ENCODE peak calls at places on chromosomes 5 and 9, in four cellular contexts. P, C, U and S are unnamed samples.

GRCh38 chr5:38547257-38547656 is 9.2 kb downstream of the LIFR start:
- DNase-seq in C (no peak), P (no peak), U (no peak), S (no peak)

GRCh38 chr9:133117271-133118178 is 3.5 kb downstream of the RALGDS start:
- DNase-seq in U (no peak), C (peak), P (no peak), S (no peak)

GRCh38 chr5:38660194-38660668 is 103.8 kb upstream of the LIFR start:
- DNase-seq in C (peak), P (no peak), U (no peak), S (no peak)

GRCh38 chr5:35904443-35905132 is 33.8 kb downstream of the CAPSL start:
- DNase-seq in U (peak), P (no peak), C (no peak), S (no peak)

GRCh38 chr5:7947301-7947700 is 78.4 kb downstream of the MTRR start:
- DNase-seq in P (no peak), U (no peak), C (no peak), S (no peak)

GRCh38 chr9:35229066-35229778 is 67.4 kb downstream of the UNC13B start:
- DNase-seq in C (no peak), U (no peak), P (no peak), S (no peak)

GRCh38 chr9:129052592-129052991 is 16.2 kb downstream of the MIGA2 start:
- DNase-seq in C (peak), U (no peak), P (no peak), S (no peak)

GRCh38 chr5:117731445-117731844 is 1156.8 kb upstream of the SEMA6A start:
- DNase-seq in P (no peak), U (no peak), C (no peak), S (no peak)

GRCh38 chr5:94159144-94159543 is 417.7 kb upstream of the POU5F2 start:
- DNase-seq in P (no peak), U (no peak), C (no peak), S (no peak)

GRCh38 chr9:942805-943580 is 33.5 kb upstream of the DMRT3 start:
- DNase-seq in P (no peak), C (no peak), U (no peak), S (no peak)

GRCh38 chr9:113511047-113511521 is 47.6 kb downstream of the RGS3 start:
- DNase-seq in U (no peak), P (no peak), C (peak), S (no peak)

GRCh38 chr5:135213034-135213386 is 179.0 kb upstream of the PITX1 start:
- DNase-seq in U (no peak), P (no peak), C (no peak), S (no peak)

GRCh38 chr9:131275332-131276106 is 791 bp downstream of the FAM78A start:
- DNase-seq in C (no peak), U (peak), P (no peak), S (no peak)

GRCh38 chr5:170745481-170746061 is 38.0 kb upstream of the GABRP start:
- DNase-seq in U (no peak), P (no peak), C (peak), S (no peak)

GRCh38 chr5:39541920-39542319 is 117.1 kb upstream of the DAB2 start:
- DNase-seq in C (no peak), U (no peak), P (no peak), S (no peak)

GRCh38 chr5:173916233-173916632 is 28.1 kb downstream of the CPEB4 start:
- DNase-seq in C (no peak), P (no peak), U (peak), S (no peak)

GRCh38 chr5:31196309-31196708 is 2.8 kb downstream of the CDH6 start:
- DNase-seq in P (no peak), C (no peak), U (no peak), S (no peak)

GRCh38 chr5:137778772-137779564 is 24.8 kb upstream of the HNRNPA0 start:
- DNase-seq in P (no peak), U (peak), C (no peak), S (no peak)

GRCh38 chr9:134642385-134643181 is 980 bp downstream of the COL5A1 start:
- DNase-seq in C (peak), U (no peak), P (no peak), S (no peak)

GRCh38 chr5:31470608-31471007 is 61.3 kb downstream of the DROSHA start:
- DNase-seq in C (no peak), U (no peak), P (no peak), S (no peak)

GRCh38 chr9:79572032-79572890 is 496 bp downstream of the TLE4 start:
- DNase-seq in P (peak), U (peak), C (peak), S (no peak)

GRCh38 chr5:132136906-132137305 is 63.3 kb downstream of the CSF2 start:
- DNase-seq in U (no peak), P (no peak), C (no peak), S (peak)

GRCh38 chr9:112174223-112174964 is 703 bp downstream of the SUSD1 start:
- DNase-seq in P (peak), U (no peak), C (peak), S (no peak)

GRCh38 chr9:127451681-127452480 is 571 bp downstream of the LRSAM1 start:
- DNase-seq in P (peak), U (peak), C (peak), S (no peak)

GRCh38 chr5:98227489-98227888 is 546.0 kb upstream of the RGMB start:
- DNase-seq in C (no peak), P (no peak), U (no peak), S (no peak)

GRCh38 chr9:19682416-19682815 is 106.4 kb downstream of the SLC24A2 start:
- DNase-seq in P (no peak), U (no peak), C (no peak), S (no peak)

GRCh38 chr5:1658665-1659064 is 134.9 kb upstream of the LPCAT1 start:
- DNase-seq in P (no peak), U (no peak), C (no peak), S (no peak)

GRCh38 chr5:142543951-142544753 is 141.7 kb downstream of the FGF1 start:
- DNase-seq in P (no peak), C (no peak), U (no peak), S (no peak)

GRCh38 chr5:116032094-116032517 is at the start of gene ARL14EPL:
- DNase-seq in P (peak), C (peak), U (no peak), S (peak)

GRCh38 chr9:4353236-4353635 is 53.4 kb upstream of the GLIS3 start:
- DNase-seq in U (no peak), P (no peak), C (no peak), S (no peak)

GRCh38 chr5:179908528-179908927 is 831 bp upstream of the TBC1D9B start:
- DNase-seq in C (no peak), P (no peak), U (peak), S (no peak)

GRCh38 chr5:61582421-61582820 is 250.4 kb downstream of the ZSWIM6 start:
- DNase-seq in C (no peak), U (no peak), P (no peak), S (no peak)
- H3K4me3 ChIP-seq in C (no peak), U (no peak), P (no peak), S (no peak)

GRCh38 chr5:134131165-134131564 is 16.7 kb downstream of the TCF7 start:
- DNase-seq in P (no peak), U (no peak), C (no peak), S (no peak)

GRCh38 chr5:134131578-134132350 is 17.3 kb downstream of the TCF7 start:
- DNase-seq in P (no peak), U (no peak), C (no peak), S (no peak)

GRCh38 chr5:134133213-134133994 is 18.9 kb downstream of the TCF7 start:
- DNase-seq in P (peak), U (no peak), C (peak), S (no peak)

GRCh38 chr5:134133995-134134541 is 19.6 kb downstream of the TCF7 start:
- DNase-seq in U (no peak), P (no peak), C (peak), S (no peak)

DNA sequence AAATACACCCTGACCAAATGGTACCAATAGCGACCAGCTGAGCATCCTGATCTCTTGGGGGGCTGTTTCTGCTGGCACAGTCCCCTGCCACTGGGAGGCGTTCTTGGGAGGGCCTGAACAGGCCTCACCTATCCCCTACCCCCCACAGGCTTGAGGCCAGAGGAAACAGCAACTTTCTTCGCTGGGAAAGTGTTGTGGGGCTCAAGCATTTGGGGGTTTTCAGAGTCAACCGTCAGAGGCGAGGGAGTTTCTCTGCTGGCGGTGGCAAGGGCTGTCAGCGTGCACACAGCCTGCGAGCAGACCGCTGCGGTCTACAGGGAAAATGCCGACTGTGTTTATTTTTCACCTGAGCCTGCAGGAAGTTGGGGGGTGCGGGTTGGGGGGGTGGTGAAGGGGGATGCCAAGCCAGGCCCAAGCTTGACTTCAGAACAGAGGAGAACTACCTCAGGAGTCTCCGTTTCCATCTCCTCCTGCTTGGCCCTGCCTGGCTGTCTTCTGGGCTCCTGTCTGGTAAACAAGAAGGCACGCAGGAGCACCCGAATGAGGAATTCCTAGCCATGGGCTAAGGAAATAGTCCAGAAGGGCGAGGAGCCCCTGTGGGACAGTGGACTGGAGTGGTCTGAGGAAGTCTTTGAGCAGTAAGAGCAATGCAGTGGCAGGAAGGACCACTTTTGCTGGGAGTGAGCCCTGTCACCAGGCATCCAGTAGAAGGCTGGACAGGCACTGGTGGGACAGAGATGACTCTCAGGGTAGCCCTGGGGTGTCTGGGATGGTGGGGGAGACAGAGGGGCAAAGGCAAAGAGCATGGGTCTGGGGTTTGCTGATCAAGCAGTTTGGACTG is 18.1 kb downstream of the TCF7 start:
- DNase-seq in P (peak), C (peak), U (peak), S (no peak)
- H3K4me3 ChIP-seq in P (peak), C (no peak), U (no peak), S (no peak)

GRCh38 chr5:17314907-17315471 is 97.6 kb downstream of the BASP1 start:
- DNase-seq in U (peak), C (no peak), P (no peak), S (no peak)
- H3K4me3 ChIP-seq in U (peak), C (no peak), P (no peak), S (no peak)

DNA sequence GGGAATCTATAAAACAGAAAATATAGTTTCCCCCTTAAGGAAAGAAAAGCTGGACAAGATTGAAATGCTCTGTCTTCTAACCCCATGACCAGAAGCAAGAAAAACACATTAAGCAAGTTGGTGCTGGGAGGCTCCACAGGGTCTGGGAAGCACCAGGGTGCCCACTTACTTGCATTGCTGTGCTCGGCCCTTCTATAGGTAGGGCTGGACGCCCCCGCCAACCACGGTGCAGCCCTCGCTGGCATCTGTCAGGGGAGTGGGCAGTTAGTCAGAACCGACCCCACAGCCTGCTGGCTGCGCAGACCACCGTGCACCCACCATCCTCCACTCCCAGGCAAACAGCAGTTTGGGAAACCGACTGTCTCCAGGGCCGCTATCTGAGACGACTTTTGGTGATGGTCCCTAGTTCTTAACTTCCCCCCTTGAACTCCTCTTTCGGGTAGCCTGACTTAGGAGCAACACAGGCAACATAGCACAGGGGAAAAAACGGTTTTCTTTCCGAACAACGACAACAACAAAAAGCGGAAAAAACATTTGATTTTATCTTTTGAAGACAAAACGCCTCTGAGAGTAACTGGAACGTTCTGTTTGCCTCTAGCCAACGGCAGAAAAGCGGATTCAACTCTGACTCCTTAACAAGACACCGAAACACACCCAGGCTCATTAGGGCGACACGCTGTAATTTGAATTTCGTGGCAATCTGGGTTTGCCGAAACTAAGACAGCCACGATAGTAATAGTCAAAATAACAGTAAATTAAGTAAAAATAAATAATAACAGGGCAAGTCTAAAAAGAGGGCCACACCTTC is 3.9 kb downstream of the IRX2 start:
- DNase-seq in P (no peak), U (no peak), C (no peak), S (no peak)
- H3K4me3 ChIP-seq in P (no peak), U (no peak), C (no peak), S (peak)

GRCh38 chr5:148205865-148206264 is 3.0 kb downstream of the SPINK6 start:
- DNase-seq in U (no peak), P (no peak), C (no peak), S (no peak)

GRCh38 chr5:148209151-148209550 is 6.3 kb downstream of the SPINK6 start:
- DNase-seq in C (no peak), P (no peak), U (no peak), S (no peak)

GRCh38 chr5:148205044-148205813 is 2.4 kb downstream of the SPINK6 start:
- DNase-seq in C (peak), P (no peak), U (no peak), S (no peak)

GRCh38 chr5:148206620-148207019 is 3.8 kb downstream of the SPINK6 start:
- DNase-seq in P (no peak), C (no peak), U (no peak), S (no peak)

GRCh38 chr5:148208226-148208625 is 5.4 kb downstream of the SPINK6 start:
- DNase-seq in U (no peak), P (no peak), C (no peak), S (no peak)
- H3K4me3 ChIP-seq in U (no peak), P (no peak), C (no peak), S (no peak)

GRCh38 chr9:86902606-86903460 is 44.5 kb downstream of the GAS1 start:
- DNase-seq in U (no peak), P (no peak), C (no peak), S (no peak)
- H3K4me3 ChIP-seq in U (no peak), P (no peak), C (no peak), S (peak)

DNA sequence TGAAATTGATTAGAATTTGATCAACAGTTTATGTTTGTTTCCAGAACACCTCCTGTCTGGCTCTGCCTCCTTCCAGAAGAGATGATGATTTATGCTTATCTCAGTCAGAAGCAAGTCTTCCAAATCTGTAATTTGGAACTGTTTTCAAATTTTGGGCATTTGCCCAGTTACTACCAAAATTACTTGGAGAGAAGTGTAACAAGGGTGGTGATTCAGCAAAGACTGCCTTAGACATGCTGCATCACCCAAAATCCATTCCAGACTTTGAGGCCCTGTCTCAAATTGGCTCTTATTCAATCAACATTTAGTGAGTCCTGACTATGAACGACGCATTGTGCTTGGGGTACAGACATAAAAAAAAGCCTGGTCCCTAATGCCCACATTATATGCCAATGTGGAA is 89.4 kb downstream of the SH3TC2 start:
- DNase-seq in P (no peak), U (no peak), C (no peak), S (no peak)
- H3K4me3 ChIP-seq in P (no peak), U (no peak), C (no peak), S (no peak)

GRCh38 chr9:123832858-123833257 is 97.1 kb downstream of the DENND1A start:
- DNase-seq in C (no peak), P (no peak), U (no peak), S (no peak)

GRCh38 chr9:123832176-123832575 is 97.8 kb downstream of the DENND1A start:
- DNase-seq in C (no peak), P (no peak), U (no peak), S (no peak)

GRCh38 chr9:123834907-123835562 is 94.9 kb downstream of the DENND1A start:
- DNase-seq in U (peak), C (no peak), P (no peak), S (no peak)

GRCh38 chr9:123834218-123834906 is 95.6 kb downstream of the DENND1A start:
- DNase-seq in C (no peak), P (no peak), U (no peak), S (no peak)

DNA sequence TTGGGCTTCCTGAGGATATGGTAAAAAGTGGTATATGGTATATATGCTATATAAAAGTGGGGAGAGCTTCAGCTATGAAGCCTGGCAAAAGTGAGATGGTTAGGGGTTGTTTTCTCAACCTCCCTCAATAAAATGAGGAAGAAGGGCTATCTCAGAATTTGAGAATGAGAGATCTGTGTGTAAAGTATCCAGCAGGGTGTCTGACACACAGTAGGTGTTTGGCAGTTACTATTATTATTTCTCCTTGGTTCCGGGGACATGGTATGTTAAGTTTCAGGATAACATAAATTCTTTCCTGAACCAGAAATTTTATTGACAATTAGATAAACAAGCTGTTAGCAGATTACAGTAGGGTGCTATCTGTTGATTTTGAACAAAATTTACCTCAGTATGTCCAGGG is 94.1 kb downstream of the DENND1A start:
- DNase-seq in C (no peak), U (no peak), P (no peak), S (no peak)
- H3K4me3 ChIP-seq in C (no peak), U (no peak), P (no peak), S (no peak)

DNA sequence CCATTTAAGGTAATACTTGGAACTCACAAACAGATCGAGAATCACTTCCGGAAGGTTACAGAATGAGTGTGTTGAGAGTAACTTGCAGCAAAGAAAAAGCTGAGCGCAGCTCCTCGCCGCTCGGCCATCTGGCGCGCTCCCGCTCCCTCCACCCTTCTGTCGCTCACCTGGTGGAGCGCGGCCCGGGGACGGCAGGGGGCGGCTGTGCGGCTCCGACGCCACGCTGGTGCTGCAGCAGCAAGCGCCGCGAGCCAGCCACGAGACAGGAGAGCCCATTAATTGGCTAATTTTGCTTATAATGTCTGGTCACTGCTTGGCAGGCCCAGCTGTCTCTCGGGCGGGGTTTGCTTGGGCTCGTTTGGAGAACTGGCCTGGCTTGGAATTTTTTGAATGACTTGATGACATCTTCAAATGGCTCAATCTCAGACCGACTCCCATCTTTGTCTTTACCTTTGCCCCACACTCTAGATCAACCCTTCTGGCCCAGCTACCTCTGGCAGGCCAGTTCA is 601.8 kb downstream of the CCDC171 start:
- DNase-seq in U (peak), C (peak), P (no peak), S (no peak)
- H3K4me3 ChIP-seq in U (no peak), C (no peak), P (no peak), S (peak)

DNA sequence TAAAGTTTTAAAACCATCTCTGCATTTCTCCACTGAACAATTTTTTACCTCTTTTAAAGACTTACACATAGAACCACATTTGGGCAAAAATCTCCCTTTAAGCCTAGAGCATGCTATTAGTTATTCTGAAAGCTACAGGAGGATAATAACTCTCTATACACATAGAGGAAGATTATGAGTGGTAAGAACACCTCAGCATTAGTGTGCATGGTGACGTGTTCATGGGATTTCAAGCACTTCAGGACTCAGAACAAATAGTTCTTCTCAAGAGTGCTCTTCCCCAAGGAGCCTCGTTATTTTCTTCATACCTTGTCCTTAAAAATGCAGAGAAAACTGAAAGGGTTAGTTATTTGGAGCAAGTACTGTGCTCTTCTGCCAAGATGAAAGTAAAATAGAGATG is 256.9 kb upstream of the TUSC1 start:
- DNase-seq in C (no peak), P (no peak), U (no peak), S (peak)
- H3K4me3 ChIP-seq in C (no peak), P (no peak), U (no peak), S (no peak)